ENCODE peak calls at places on chromosomes 1 and 21, in ten cellular contexts. B is left cardiac atrium; Z is NCI-H748 treated with DMSO at 0.1 percent for 48 hours; S is tibial artery; E is Ammon's horn; Y is stimulated activated CD4-positive, alpha-beta T cell treated with anti-CD3 and anti-CD28 coated beads, Interleukin-15, amount 100 ng/mL, for 48 hours; C is SW480; P is stimulated activated CD8-positive, alpha-beta memory T cell treated with anti-CD3 and anti-CD28 coated beads, Interleukin-2, amount 100 ng/mL, for 48 hours; U is hepatic stellate cell; Q is adrenal gland. V is an unnamed sample.

GRCh38 chr21:42768324-42769121 is 110.8 kb downstream of the WDR4 start:
- DNase-seq in U (no peak), Q (no peak), E (no peak), P (no peak), Y (no peak), Z (peak), B (no peak), S (no peak), C (no peak), V (peak)

GRCh38 chr1:110281363-110282290 is 57.5 kb upstream of the RBM15 start:
- DNase-seq in C (no peak), Z (peak), P (no peak), Q (no peak), B (no peak), Y (no peak), S (no peak), U (no peak), E (no peak), V (no peak)

GRCh38 chr1:41666991-41667631 is 182.6 kb upstream of the EDN2 start:
- DNase-seq in Z (no peak), Q (no peak), S (no peak), B (peak), U (peak), P (peak), Y (no peak), C (no peak), E (no peak), V (peak)

GRCh38 chr1:37161171-37161570 is 126.9 kb upstream of the GRIK3 start:
- DNase-seq in S (no peak), P (no peak), Y (no peak), U (no peak), C (no peak), B (no peak), E (no peak), Z (no peak), Q (no peak), V (no peak)

GRCh38 chr1:119743776-119744597 is 24.7 kb downstream of the HMGCS2 start:
- DNase-seq in C (peak), E (peak), U (peak), Q (peak), Z (peak), Y (peak), S (peak), P (peak), B (peak), V (peak)

GRCh38 chr1:20730690-20731056 is 1.8 kb downstream of the SH2D5 start:
- DNase-seq in U (no peak), Z (no peak), S (no peak), C (no peak), Q (no peak), Y (no peak), B (no peak), E (no peak), P (no peak), V (no peak)

GRCh38 chr1:204592246-204592948 is 76.2 kb downstream of the MDM4 start:
- DNase-seq in E (no peak), Z (no peak), U (no peak), C (no peak), S (no peak), B (no peak), P (no peak), Y (no peak), Q (no peak), V (no peak)

GRCh38 chr1:42996384-42996991 is 37.8 kb upstream of the SLC2A1 start:
- DNase-seq in Y (no peak), S (no peak), E (no peak), B (no peak), P (no peak), Z (no peak), C (no peak), U (no peak), Q (no peak), V (no peak)

GRCh38 chr1:190479028-190479427 is 1.4 kb upstream of the BRINP3 start:
- DNase-seq in Z (peak), C (no peak), P (no peak), Q (no peak), Y (no peak), E (peak), S (no peak), B (no peak), U (no peak), V (no peak)

GRCh38 chr21:35244514-35244913 is 195.4 kb upstream of the RUNX1 start:
- DNase-seq in Q (peak), U (no peak), B (no peak), Z (no peak), C (no peak), S (no peak), Y (no peak), P (no peak), E (no peak), V (no peak)

GRCh38 chr1:224287714-224288113 is 42.3 kb downstream of the NVL start:
- DNase-seq in E (peak), Z (no peak), P (no peak), Y (no peak), Q (no peak), S (no peak), U (no peak), B (no peak), C (no peak), V (no peak)

GRCh38 chr1:234866007-234866866 is 256.3 kb upstream of the IRF2BP2 start:
- DNase-seq in Y (no peak), C (peak), Q (peak), Z (no peak), E (no peak), S (peak), B (peak), U (peak), P (no peak), V (no peak)

GRCh38 chr1:34925730-34926129 is 3.7 kb downstream of the DLGAP3 start:
- DNase-seq in U (no peak), C (no peak), S (no peak), E (no peak), P (no peak), Y (no peak), Z (no peak), B (no peak), Q (no peak), V (no peak)

GRCh38 chr1:225454733-225455132 is 26.9 kb upstream of the LBR start:
- DNase-seq in C (peak), S (peak), B (no peak), P (peak), Y (peak), U (peak), E (peak), Z (no peak), Q (peak), V (peak)

GRCh38 chr1:11741919-11742598 is 6.1 kb downstream of the AGTRAP start:
- DNase-seq in E (no peak), S (no peak), P (no peak), C (no peak), Q (no peak), U (no peak), B (no peak), Z (no peak), Y (no peak), V (no peak)

GRCh38 chr1:245971711-245972085 is 535.4 kb downstream of the SMYD3 start:
- DNase-seq in E (no peak), B (no peak), Z (no peak), Y (no peak), P (no peak), U (no peak), C (no peak), S (no peak), Q (no peak), V (no peak)

GRCh38 chr21:41325138-41325537 is 8.5 kb downstream of the FAM3B start:
- DNase-seq in U (no peak), Z (no peak), Y (no peak), P (no peak), S (no peak), C (no peak), E (no peak), Q (no peak), B (no peak), V (no peak)

GRCh38 chr1:32321712-32322291 is 14.2 kb downstream of the MARCKSL1 start:
- DNase-seq in U (no peak), C (peak), Y (no peak), S (no peak), Q (no peak), B (no peak), P (no peak), Z (no peak), E (no peak), V (no peak)

GRCh38 chr1:224668991-224669390 is 52.9 kb downstream of the CNIH3 start:
- DNase-seq in C (no peak), U (no peak), S (no peak), Z (no peak), E (no peak), Y (no peak), Q (peak), B (no peak), P (no peak), V (no peak)

GRCh38 chr1:33338495-33339211 is 17.8 kb upstream of the A3GALT2 start:
- DNase-seq in C (no peak), S (peak), P (no peak), U (no peak), Y (no peak), E (peak), B (peak), Q (no peak), Z (no peak), V (peak)

GRCh38 chr1:19582318-19582717 is 61.8 kb upstream of the NBL1 start:
- DNase-seq in Z (no peak), S (peak), C (peak), U (no peak), B (peak), Y (peak), Q (peak), P (peak), E (peak), V (no peak)

GRCh38 chr1:60891315-60891714 is 191.0 kb upstream of the NFIA start:
- DNase-seq in P (no peak), C (no peak), B (no peak), U (no peak), Y (no peak), S (no peak), Z (no peak), E (no peak), Q (no peak), V (no peak)

V was measured in kidney.